ENCODE peak calls at places on chromosomes 4 and X, in seven cellular contexts. M is thoracic aorta, Y is cardiac muscle cell, E is SJSA1, Q is tibial artery, X is tibial nerve, S is ascending aorta. D is an unnamed sample.

GRCh38 chrX:151902813-151903591 is 9.7 kb upstream of the MAGEA4 start:
- DNase-seq in E (peak; percentile 56), X (peak; percentile 12), M (no peak), Y (no peak), S (no peak), Q (peak; percentile 55), D (no peak)

GRCh38 chrX:24113161-24113560 is 36.4 kb upstream of the ZFX start:
- DNase-seq in Q (no peak), Y (no peak), S (no peak), M (no peak), X (no peak), E (no peak), D (no peak)

GRCh38 chr4:38762560-38762959 is 20.2 kb downstream of the TLR10 start:
- DNase-seq in Q (no peak), E (no peak), X (no peak), M (no peak), Y (no peak), S (no peak), D (no peak)

GRCh38 chr4:144716778-144717177 is 70.8 kb downstream of the HHIP start:
- DNase-seq in Q (no peak), E (no peak), S (no peak), Y (no peak), X (no peak), M (no peak), D (no peak)

GRCh38 chrX:11629593-11630211 is 36.0 kb downstream of the ARHGAP6 start:
- DNase-seq in S (peak; percentile 75), M (peak; percentile 33), Q (peak; percentile 25), E (no peak), Y (peak; percentile 30), X (peak; percentile 11), D (no peak)

GRCh38 chr4:124433500-124433899 is 279.0 kb downstream of the ANKRD50 start:
- DNase-seq in M (no peak), X (no peak), Y (no peak), S (no peak), E (no peak), Q (no peak), D (no peak)

GRCh38 chrX:107747596-107748161 is 27.9 kb downstream of the TSC22D3 start:
- DNase-seq in M (no peak), X (no peak), S (no peak), Q (peak; percentile 31), Y (peak; percentile 65), E (no peak), D (no peak)

GRCh38 chr4:856468-856901 is 30.6 kb upstream of the CPLX1 start:
- DNase-seq in E (no peak), X (no peak), Q (no peak), Y (no peak), S (no peak), M (no peak), D (peak; percentile 20)

DNA sequence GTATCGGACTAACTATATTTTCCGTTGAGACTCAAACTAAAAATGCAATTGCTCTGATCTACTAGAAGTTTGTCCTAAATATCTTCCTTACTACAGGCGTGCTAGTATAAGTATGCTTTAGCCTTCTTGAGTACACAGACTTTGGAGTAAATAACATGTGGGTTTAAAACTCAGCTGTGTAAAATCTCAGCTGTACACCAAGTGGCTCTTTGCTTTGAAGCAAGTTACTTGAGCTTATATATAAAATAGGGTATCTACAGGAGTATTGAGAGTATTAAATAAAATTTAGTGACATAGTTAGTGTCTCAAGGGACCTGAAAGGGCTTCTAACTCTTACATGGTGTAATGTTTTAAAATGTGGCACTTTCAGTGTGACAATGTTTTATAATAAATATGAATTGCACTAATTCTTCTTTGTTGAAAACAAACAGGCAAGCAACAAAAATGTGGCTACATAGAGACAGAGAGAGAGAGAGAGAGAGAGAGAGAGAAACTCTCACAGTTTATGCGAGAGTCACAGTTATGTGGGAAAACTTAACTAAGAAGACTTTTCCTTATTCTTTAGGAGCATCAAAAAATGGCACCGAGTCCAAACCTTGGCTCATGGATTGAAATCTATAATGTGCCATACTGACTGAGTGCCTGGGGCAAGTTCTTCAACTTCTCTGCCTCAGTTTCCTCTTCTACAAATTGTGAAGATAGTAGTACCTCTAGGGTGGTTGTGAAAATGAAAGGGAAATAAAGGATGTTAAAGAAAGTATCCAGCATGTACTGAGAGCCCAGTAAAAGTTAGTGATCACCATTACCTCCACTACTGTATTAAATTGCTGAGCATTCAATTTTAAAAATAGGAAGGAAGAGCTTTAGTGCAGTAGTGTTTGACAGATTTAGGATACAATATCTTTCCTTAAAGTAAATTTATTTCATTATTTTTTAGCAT is 187.8 kb upstream of the ANK2 start:
- DNase-seq in E (no peak), M (no peak), Q (no peak), X (no peak), S (no peak), Y (no peak), D (no peak)
- H3K27ac ChIP-seq in E (no peak overlapping the region), M (no peak overlapping the region), Q (peak overlapping the region; percentile 15), X (no peak overlapping the region), S (no peak overlapping the region), Y (no peak overlapping the region), D (no peak overlapping the region)

DNA sequence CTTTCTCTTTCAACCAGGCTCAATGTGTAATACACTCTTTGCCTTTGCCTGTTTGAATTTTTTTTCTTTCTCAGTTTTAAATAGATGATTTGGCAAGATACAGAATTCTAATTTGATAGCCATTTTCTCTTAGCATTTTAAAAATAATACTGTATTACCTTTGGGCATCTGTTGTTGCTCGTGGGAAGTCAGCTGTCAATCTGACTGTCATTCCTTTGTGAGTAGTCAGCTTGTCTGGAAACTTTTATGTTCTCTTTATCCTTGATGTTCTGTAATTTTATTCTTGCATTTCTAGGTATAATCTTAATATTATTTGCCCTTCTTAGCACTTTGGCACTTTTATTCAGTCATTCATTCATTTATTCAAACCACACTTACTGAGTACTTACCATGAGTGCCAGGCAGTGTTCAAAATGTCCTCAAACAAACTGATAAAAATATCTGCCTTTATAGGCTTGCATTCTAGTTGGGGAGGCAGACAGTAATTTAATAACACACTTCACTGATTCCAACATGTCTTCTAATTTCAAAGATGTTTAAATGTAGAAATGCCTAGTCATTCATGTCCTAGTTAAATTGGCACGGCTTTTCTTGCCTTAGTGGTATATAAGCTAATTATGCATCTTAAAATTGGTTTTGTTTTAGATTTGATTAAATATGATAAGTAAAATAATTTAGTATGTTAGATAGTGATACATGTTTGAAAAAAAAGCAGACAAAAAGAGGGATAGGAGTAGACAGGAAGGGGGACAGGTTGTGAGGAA is 3.8 kb downstream of the USP38 start:
- DNase-seq in E (no peak), Y (no peak), Q (no peak), X (no peak), S (no peak), M (no peak), D (no peak)
- H3K4me1 ChIP-seq in E (peaks cover 4% of the 10 kb centered on the region), Y (peaks cover 28% of the 10 kb centered on the region), Q (peaks cover 17% of the 10 kb centered on the region), X (peaks cover 68% of the 10 kb centered on the region), S (peaks cover 6% of the 10 kb centered on the region), M (peaks cover 54% of the 10 kb centered on the region), D (peaks cover 55% of the 10 kb centered on the region)

DNA sequence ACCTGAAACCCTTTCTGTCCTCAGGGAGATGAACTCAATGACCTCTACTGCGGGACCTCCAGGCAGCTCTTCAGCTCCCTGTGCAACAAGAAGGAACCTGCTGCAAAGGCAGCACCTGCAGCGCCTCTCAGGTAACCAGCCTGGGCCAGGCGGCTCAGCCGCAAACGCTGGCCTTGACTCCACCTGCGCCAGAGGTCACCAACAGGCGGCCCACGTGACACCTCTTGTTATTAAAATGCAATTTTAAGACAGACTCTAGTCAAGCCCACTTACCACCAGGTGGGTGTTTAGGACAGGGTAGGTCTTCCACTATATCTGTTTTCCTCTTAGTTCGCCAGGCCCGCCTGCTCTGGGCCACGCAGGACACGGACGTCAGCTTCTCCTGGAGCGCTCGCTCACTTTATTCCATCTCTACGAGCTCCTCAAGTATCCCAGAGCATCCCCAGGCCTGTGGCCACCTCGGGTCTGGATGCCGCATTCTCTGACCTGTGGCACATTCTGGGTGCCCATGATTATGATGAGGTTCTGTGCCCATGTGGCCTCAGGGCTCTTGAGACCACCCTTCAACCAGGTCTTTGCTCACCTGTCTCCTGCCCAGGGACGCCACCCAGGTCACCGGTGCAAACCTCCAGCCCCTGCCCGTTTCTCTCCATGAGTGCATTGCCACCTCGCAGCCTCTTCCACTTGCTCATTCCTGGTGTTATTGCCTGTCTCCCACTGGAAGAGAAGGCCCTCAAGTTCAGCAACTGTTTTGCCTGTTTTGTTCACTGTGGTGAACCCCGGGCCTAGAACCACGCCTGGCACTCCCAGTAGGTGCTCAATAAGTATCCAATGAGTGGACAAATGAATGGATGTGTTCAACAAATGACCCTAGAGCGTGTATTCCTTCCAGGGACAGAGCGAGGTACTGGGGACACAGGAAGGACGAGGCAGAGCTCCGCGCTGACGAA is 32.8 kb upstream of the JAKMIP1 start:
- DNase-seq in Y (no peak), X (no peak), M (no peak), S (peak; percentile 60), E (no peak), Q (no peak), D (no peak)
- H3K27ac ChIP-seq in Y (no peak overlapping the region), X (no peak overlapping the region), M (no peak overlapping the region), S (no peak overlapping the region), E (no peak overlapping the region), Q (no peak overlapping the region), D (no peak overlapping the region)

GRCh38 chr4:86967061-86967460 is 32.2 kb downstream of the AFF1 start:
- DNase-seq in E (no peak), X (no peak), Q (no peak), M (no peak), S (no peak), Y (no peak), D (no peak)

GRCh38 chr4:86965019-86965976 is 30.5 kb downstream of the AFF1 start:
- DNase-seq in X (no peak), M (no peak), Y (no peak), E (no peak), Q (no peak), S (no peak), D (no peak)

GRCh38 chr4:86968477-86969015 is 33.7 kb downstream of the AFF1 start:
- DNase-seq in Y (no peak), X (no peak), E (no peak), S (no peak), Q (no peak), M (no peak), D (no peak)

GRCh38 chr4:86970447-86971354 is 35.9 kb downstream of the AFF1 start:
- DNase-seq in X (no peak), S (no peak), Y (peak; percentile 58), E (no peak), M (no peak), Q (no peak), D (no peak)

GRCh38 chr4:86967798-86968197 is 33.0 kb downstream of the AFF1 start:
- DNase-seq in E (no peak), X (no peak), S (no peak), Y (no peak), Q (no peak), M (no peak), D (peak; percentile 59)
- H3K4me1 ChIP-seq in E (no peaks in the 10 kb centered on the region), X (peaks cover 32% of the 10 kb centered on the region), S (no peaks in the 10 kb centered on the region), Y (peaks cover 35% of the 10 kb centered on the region), Q (peaks cover 23% of the 10 kb centered on the region), M (peaks cover 10% of the 10 kb centered on the region), D (peaks cover 72% of the 10 kb centered on the region)

D was measured in DND-41.